ENCODE peak calls at places on chromosomes 7 and 10, in four cellular contexts. One of them, this sample, is unnamed.

GRCh38 chr7:151236406-151236805 is 4.1 kb downstream of the CHPF2 start:
- DNase-seq in cardiac muscle cell: no peak
- DNase-seq in keratinocyte: no peak
- DNase-seq in esophagus squamous epithelium: no peak
- DNase-seq in this sample: no peak

GRCh38 chr7:155358066-155358947 is 60.6 kb downstream of the INSIG1 start:
- DNase-seq in cardiac muscle cell: no peak
- DNase-seq in keratinocyte: no peak
- DNase-seq in esophagus squamous epithelium: no peak
- DNase-seq in this sample: no peak

GRCh38 chr10:42979181-42979580 is 97.7 kb upstream of the RET start:
- DNase-seq in cardiac muscle cell: no peak
- DNase-seq in keratinocyte: no peak
- DNase-seq in esophagus squamous epithelium: no peak
- DNase-seq in this sample: no peak

GRCh38 chr7:25752967-25753791 is 398.8 kb upstream of the NFE2L3 start:
- DNase-seq in cardiac muscle cell: peak; percentile 50
- DNase-seq in keratinocyte: peak; percentile 23
- DNase-seq in esophagus squamous epithelium: no peak
- DNase-seq in this sample: no peak

GRCh38 chr10:61286695-61287094 is 166.5 kb downstream of the TMEM26 start:
- DNase-seq in cardiac muscle cell: no peak
- DNase-seq in keratinocyte: no peak
- DNase-seq in esophagus squamous epithelium: no peak
- DNase-seq in this sample: no peak

GRCh38 chr7:119288401-119288800 is 984.6 kb upstream of the KCND2 start:
- DNase-seq in cardiac muscle cell: no peak
- DNase-seq in keratinocyte: no peak
- DNase-seq in esophagus squamous epithelium: no peak
- DNase-seq in this sample: no peak

GRCh38 chr7:17564678-17565209 is 266.3 kb downstream of the AHR start:
- DNase-seq in cardiac muscle cell: no peak
- DNase-seq in keratinocyte: no peak
- DNase-seq in esophagus squamous epithelium: no peak
- DNase-seq in this sample: no peak

GRCh38 chr10:112383325-112383724 is 9.4 kb downstream of the ACSL5 start:
- DNase-seq in cardiac muscle cell: peak; percentile 11
- DNase-seq in keratinocyte: no peak
- DNase-seq in esophagus squamous epithelium: no peak
- DNase-seq in this sample: no peak

GRCh38 chr7:156397249-156397648 is 243.3 kb upstream of the RNF32 start:
- DNase-seq in cardiac muscle cell: no peak
- DNase-seq in keratinocyte: no peak
- DNase-seq in esophagus squamous epithelium: no peak
- DNase-seq in this sample: no peak

GRCh38 chr10:3526721-3527120 is 258.3 kb downstream of the KLF6 start:
- DNase-seq in cardiac muscle cell: no peak
- DNase-seq in keratinocyte: no peak
- DNase-seq in esophagus squamous epithelium: no peak
- DNase-seq in this sample: no peak
- H3K27ac ChIP-seq in cardiac muscle cell: no peak overlapping the region
- H3K27ac ChIP-seq in keratinocyte: no peak overlapping the region
- H3K27ac ChIP-seq in esophagus squamous epithelium: peak overlapping the region; percentile 18
- H3K27ac ChIP-seq in this sample: no peak overlapping the region

DNA sequence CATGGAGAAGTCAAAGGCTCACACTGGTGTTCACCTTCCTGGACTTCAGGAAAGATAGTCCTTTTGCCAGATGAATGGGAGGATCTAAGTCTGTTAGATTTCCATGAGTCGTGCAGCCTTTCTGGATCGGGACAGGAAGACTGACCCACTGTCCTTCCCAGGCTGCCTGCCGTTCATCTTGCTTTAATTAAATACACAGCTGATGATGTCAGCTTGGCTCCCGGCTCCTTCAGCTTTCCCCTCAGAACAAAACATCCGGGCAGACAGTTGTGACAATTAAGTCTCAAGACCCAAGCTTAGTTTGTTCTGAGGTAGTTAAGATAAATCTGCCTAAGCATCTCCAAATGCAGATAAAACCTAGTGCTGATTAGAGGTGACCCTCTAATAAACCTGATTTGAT is 58.6 kb downstream of the AUTS2 start:
- DNase-seq in cardiac muscle cell: no peak
- DNase-seq in keratinocyte: no peak
- DNase-seq in esophagus squamous epithelium: no peak
- DNase-seq in this sample: no peak
- H3K27ac ChIP-seq in cardiac muscle cell: no peak overlapping the region
- H3K27ac ChIP-seq in keratinocyte: no peak overlapping the region
- H3K27ac ChIP-seq in esophagus squamous epithelium: peak overlapping the region; percentile 45
- H3K27ac ChIP-seq in this sample: no peak overlapping the region

GRCh38 chr10:24720096-24720495 is 3.6 kb downstream of the ARHGAP21 start:
- DNase-seq in cardiac muscle cell: no peak
- DNase-seq in keratinocyte: no peak
- DNase-seq in esophagus squamous epithelium: no peak
- DNase-seq in this sample: no peak

GRCh38 chr10:24722131-24722675 is 1.5 kb downstream of the ARHGAP21 start:
- DNase-seq in cardiac muscle cell: no peak
- DNase-seq in keratinocyte: no peak
- DNase-seq in esophagus squamous epithelium: no peak
- DNase-seq in this sample: no peak

GRCh38 chr10:24723386-24723787 is 300 bp downstream of the ARHGAP21 start:
- DNase-seq in cardiac muscle cell: no peak
- DNase-seq in keratinocyte: no peak
- DNase-seq in esophagus squamous epithelium: no peak
- DNase-seq in this sample: no peak

GRCh38 chr10:24722676-24723385 is 856 bp downstream of the ARHGAP21 start:
- DNase-seq in cardiac muscle cell: peak; percentile 85
- DNase-seq in keratinocyte: no peak
- DNase-seq in esophagus squamous epithelium: no peak
- DNase-seq in this sample: no peak

GRCh38 chr10:24721254-24722106 is 2.2 kb downstream of the ARHGAP21 start:
- DNase-seq in cardiac muscle cell: peak; percentile 44
- DNase-seq in keratinocyte: no peak
- DNase-seq in esophagus squamous epithelium: no peak
- DNase-seq in this sample: no peak
- H3K27ac ChIP-seq in cardiac muscle cell: no peak overlapping the region
- H3K27ac ChIP-seq in keratinocyte: peak overlapping the region; percentile 69
- H3K27ac ChIP-seq in esophagus squamous epithelium: peak overlapping the region; percentile 98
- H3K27ac ChIP-seq in this sample: peak overlapping the region; percentile 94

DNA sequence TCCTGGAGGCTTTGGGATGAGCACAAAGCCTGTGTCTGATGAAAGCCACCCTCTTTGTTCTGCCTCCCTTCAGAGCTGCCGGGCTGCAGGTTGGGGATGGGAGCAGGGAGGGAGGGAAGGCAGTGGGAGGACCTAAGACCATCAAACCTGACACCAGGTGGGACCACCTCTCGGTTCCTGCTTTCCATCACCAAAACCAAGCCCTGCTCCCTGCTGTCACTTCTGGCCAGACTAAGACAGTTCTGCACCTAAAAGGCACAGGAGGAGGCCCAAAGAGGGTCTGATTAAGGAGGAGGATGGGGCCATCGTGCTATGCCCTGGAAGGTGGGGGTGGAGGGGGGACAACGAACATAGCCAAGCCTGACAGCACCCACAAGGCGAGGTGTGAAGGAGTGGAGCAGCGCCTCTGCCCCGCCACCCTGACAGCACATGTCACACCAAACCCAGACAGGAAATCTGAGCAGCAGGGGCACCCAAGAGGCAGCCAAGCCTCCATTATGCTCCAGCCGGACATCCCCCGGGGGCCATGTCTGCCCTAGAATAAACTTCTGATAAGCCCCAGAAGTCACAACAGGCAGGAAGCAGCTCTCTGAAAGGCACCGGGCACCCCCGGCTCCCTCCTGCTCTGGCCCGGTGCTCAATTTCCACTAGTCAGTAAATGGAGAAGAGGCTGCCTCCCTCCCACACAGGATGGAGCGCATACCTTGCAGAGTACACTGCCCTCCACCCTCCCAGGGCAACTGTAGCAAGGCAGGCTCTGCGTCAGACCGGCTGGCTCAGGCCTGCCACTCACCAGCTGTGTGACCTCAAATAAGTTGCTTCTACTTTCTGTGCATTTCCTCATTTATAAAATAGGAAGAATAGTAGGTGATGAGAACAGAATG is 48.9 kb downstream of the DLG5 start:
- DNase-seq in cardiac muscle cell: peak; percentile 72
- DNase-seq in keratinocyte: no peak
- DNase-seq in esophagus squamous epithelium: no peak
- DNase-seq in this sample: peak; percentile 34
- H3K27ac ChIP-seq in cardiac muscle cell: peak overlapping the region; percentile 25
- H3K27ac ChIP-seq in keratinocyte: peak overlapping the region; percentile 83
- H3K27ac ChIP-seq in esophagus squamous epithelium: peak overlapping the region; percentile 71
- H3K27ac ChIP-seq in this sample: peak overlapping the region; percentile 68

DNA sequence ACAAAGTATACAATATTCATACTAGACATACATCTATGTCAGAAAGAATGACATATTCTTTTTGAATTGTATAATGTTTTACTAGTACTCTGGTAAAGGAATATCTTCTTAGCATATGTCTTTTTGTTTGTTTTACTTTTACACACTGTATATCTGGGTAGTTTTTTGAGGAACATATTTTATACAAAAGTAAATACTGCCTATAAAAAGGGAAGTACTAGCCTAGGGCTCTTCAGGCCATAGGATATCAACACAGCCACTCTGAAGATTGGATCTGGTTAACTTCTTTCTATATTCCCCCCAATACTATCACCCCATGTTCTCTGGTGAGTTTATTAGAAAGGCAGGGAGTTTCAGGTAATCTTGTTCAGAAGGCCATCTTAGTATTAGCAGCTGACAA is 134.6 kb downstream of the ZNF438 start:
- DNase-seq in cardiac muscle cell: no peak
- DNase-seq in keratinocyte: no peak
- DNase-seq in esophagus squamous epithelium: no peak
- DNase-seq in this sample: no peak
- H3K27ac ChIP-seq in cardiac muscle cell: no peak overlapping the region
- H3K27ac ChIP-seq in keratinocyte: no peak overlapping the region
- H3K27ac ChIP-seq in esophagus squamous epithelium: no peak overlapping the region
- H3K27ac ChIP-seq in this sample: no peak overlapping the region

DNA sequence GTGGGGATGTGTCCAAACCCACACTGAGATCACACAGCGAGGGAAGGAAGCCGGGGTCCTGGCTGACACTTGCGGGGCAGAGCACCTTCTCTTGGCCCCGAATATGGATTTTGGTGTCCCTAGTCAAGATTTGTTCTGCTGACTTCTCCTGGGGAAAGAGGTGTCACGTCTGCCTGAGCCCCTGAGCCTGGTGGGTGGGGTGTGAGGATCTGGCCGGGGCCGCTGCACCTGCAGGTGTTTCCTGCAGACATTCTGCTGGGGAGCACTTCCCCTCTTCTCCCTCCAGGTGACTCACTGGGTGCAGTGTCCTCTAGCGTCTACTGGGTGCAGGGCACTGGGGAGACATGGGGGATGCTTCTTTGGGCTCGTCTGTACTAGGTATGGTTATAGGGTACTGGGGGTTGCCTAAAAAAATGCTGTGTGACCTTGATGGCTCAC is 99.2 kb downstream of the GRK5 start:
- DNase-seq in cardiac muscle cell: no peak
- DNase-seq in keratinocyte: no peak
- DNase-seq in esophagus squamous epithelium: peak; percentile 28
- DNase-seq in this sample: no peak
- H3K27ac ChIP-seq in cardiac muscle cell: no peak overlapping the region
- H3K27ac ChIP-seq in keratinocyte: peak overlapping the region; percentile 83
- H3K27ac ChIP-seq in esophagus squamous epithelium: peak overlapping the region; percentile 92
- H3K27ac ChIP-seq in this sample: peak overlapping the region; percentile 90

DNA sequence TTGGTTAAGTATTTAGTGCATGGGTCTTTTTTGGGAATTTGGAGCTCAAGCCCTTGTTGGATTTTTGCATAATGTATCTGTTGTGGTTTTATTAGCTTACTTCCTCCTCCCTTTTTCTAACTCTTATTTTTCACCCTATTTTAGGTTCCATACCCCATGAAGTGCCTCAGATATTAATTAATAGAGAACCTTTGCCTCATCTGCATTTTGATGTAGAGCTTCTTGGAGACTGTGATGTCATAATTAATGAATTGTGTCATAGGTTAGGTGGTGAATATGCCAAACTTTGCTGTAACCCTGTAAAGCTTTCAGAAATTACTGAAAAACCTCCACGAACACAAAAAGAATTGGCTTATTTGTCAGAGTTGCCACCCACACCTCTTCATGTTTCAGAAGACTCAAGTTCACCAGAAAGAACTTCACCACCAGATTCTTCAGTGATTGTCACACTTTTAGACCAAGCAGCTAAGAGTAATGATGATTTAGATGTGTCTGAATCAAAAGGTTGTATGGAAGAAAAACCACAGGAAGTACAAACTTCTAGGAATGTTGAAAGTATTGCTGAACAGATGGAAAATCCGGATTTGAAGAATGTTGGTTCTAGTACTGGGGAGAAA is 28.0 kb downstream of the SIRT1 start:
- DNase-seq in cardiac muscle cell: no peak
- DNase-seq in keratinocyte: no peak
- DNase-seq in esophagus squamous epithelium: no peak
- DNase-seq in this sample: no peak
- H3K27ac ChIP-seq in cardiac muscle cell: peak overlapping the region; percentile 52
- H3K27ac ChIP-seq in keratinocyte: no peak overlapping the region
- H3K27ac ChIP-seq in esophagus squamous epithelium: no peak overlapping the region
- H3K27ac ChIP-seq in this sample: no peak overlapping the region

GRCh38 chr10:14548474-14548873 is 217.8 kb upstream of the FRMD4A start:
- DNase-seq in cardiac muscle cell: no peak
- DNase-seq in keratinocyte: no peak
- DNase-seq in esophagus squamous epithelium: no peak
- DNase-seq in this sample: no peak

GRCh38 chr10:14552010-14552409 is 221.3 kb upstream of the FRMD4A start:
- DNase-seq in cardiac muscle cell: no peak
- DNase-seq in keratinocyte: no peak
- DNase-seq in esophagus squamous epithelium: no peak
- DNase-seq in this sample: no peak

GRCh38 chr10:14549496-14549895 is 218.8 kb upstream of the FRMD4A start:
- DNase-seq in cardiac muscle cell: no peak
- DNase-seq in keratinocyte: no peak
- DNase-seq in esophagus squamous epithelium: no peak
- DNase-seq in this sample: no peak

GRCh38 chr10:14548970-14549369 is 218.2 kb upstream of the FRMD4A start:
- DNase-seq in cardiac muscle cell: no peak
- DNase-seq in keratinocyte: no peak
- DNase-seq in esophagus squamous epithelium: no peak
- DNase-seq in this sample: no peak

DNA sequence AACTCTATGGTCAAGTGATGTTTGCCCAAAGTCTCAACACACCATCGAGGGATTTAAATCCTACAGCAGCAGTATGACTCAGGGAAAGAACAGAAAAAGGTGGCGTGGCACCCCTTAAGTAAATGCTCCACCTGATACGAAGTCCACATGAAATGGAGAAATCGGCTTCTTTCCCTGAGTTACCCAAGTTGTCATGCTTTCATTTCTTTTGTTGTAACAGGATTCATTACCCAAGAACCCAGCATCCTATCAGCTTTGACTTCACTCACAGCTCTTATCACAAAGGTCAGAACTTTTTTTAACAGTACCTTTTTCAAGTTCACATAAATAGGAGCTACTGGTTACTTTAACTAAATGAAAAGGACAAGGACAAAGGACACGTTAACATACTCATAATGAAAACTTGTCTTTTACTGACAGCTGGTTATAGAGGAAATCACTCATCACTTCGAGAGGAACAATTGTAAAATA is 219.8 kb upstream of the FRMD4A start:
- DNase-seq in cardiac muscle cell: no peak
- DNase-seq in keratinocyte: no peak
- DNase-seq in esophagus squamous epithelium: no peak
- DNase-seq in this sample: no peak
- H3K27ac ChIP-seq in cardiac muscle cell: no peak overlapping the region
- H3K27ac ChIP-seq in keratinocyte: no peak overlapping the region
- H3K27ac ChIP-seq in esophagus squamous epithelium: no peak overlapping the region
- H3K27ac ChIP-seq in this sample: no peak overlapping the region

This sample was measured in epithelial cell of prostate.